ENCODE peak calls at places on chromosome 5, in nine cellular contexts. One of them, this sample, is unnamed.

GRCh38 chr5:95471922-95472321 is 80.8 kb downstream of the FAM81B start:
- DNase-seq in NCI-H774: no peak
- DNase-seq in prostate gland: no peak
- DNase-seq in CD8-positive, alpha-beta memory T cell: no peak
- DNase-seq in GM23248: peak
- DNase-seq in NCI-H1092: no peak
- DNase-seq in activated T-cell treated with anti-CD3 and anti-CD28 coated beads for 1 hour: no peak
- DNase-seq in AG10803: peak
- DNase-seq in stimulated activated naive CD8-positive, alpha-beta T cell treated with anti-CD3 and anti-CD28 coated beads, Interleukin-15, amount 100 ng/mL, for 72 hours: no peak
- DNase-seq in this sample: no peak

GRCh38 chr5:109191153-109191558 is 218.6 kb downstream of the PJA2 start:
- DNase-seq in NCI-H774: peak
- DNase-seq in prostate gland: no peak
- DNase-seq in CD8-positive, alpha-beta memory T cell: no peak
- DNase-seq in GM23248: peak
- DNase-seq in NCI-H1092: no peak
- DNase-seq in activated T-cell treated with anti-CD3 and anti-CD28 coated beads for 1 hour: no peak
- DNase-seq in AG10803: peak
- DNase-seq in stimulated activated naive CD8-positive, alpha-beta T cell treated with anti-CD3 and anti-CD28 coated beads, Interleukin-15, amount 100 ng/mL, for 72 hours: no peak
- DNase-seq in this sample: no peak

GRCh38 chr5:109857405-109858031 is 167.8 kb downstream of the MAN2A1 start:
- DNase-seq in NCI-H774: peak
- DNase-seq in prostate gland: no peak
- DNase-seq in CD8-positive, alpha-beta memory T cell: peak
- DNase-seq in GM23248: no peak
- DNase-seq in NCI-H1092: no peak
- DNase-seq in activated T-cell treated with anti-CD3 and anti-CD28 coated beads for 1 hour: no peak
- DNase-seq in AG10803: no peak
- DNase-seq in stimulated activated naive CD8-positive, alpha-beta T cell treated with anti-CD3 and anti-CD28 coated beads, Interleukin-15, amount 100 ng/mL, for 72 hours: no peak
- DNase-seq in this sample: no peak

GRCh38 chr5:77076961-77077820 is 9.9 kb downstream of the ZBED3 start:
- DNase-seq in NCI-H774: peak
- DNase-seq in prostate gland: peak
- DNase-seq in CD8-positive, alpha-beta memory T cell: peak
- DNase-seq in GM23248: peak
- DNase-seq in NCI-H1092: no peak
- DNase-seq in activated T-cell treated with anti-CD3 and anti-CD28 coated beads for 1 hour: peak
- DNase-seq in AG10803: peak
- DNase-seq in stimulated activated naive CD8-positive, alpha-beta T cell treated with anti-CD3 and anti-CD28 coated beads, Interleukin-15, amount 100 ng/mL, for 72 hours: peak
- DNase-seq in this sample: peak

GRCh38 chr5:176673651-176674583 is 26.6 kb downstream of the TSPAN17 start:
- DNase-seq in NCI-H774: no peak
- DNase-seq in prostate gland: no peak
- DNase-seq in CD8-positive, alpha-beta memory T cell: no peak
- DNase-seq in GM23248: no peak
- DNase-seq in NCI-H1092: no peak
- DNase-seq in activated T-cell treated with anti-CD3 and anti-CD28 coated beads for 1 hour: no peak
- DNase-seq in AG10803: no peak
- DNase-seq in stimulated activated naive CD8-positive, alpha-beta T cell treated with anti-CD3 and anti-CD28 coated beads, Interleukin-15, amount 100 ng/mL, for 72 hours: no peak
- DNase-seq in this sample: no peak

GRCh38 chr5:6086871-6087270 is 291.5 kb downstream of the MED10 start:
- DNase-seq in NCI-H774: no peak
- DNase-seq in prostate gland: no peak
- DNase-seq in CD8-positive, alpha-beta memory T cell: no peak
- DNase-seq in GM23248: no peak
- DNase-seq in NCI-H1092: no peak
- DNase-seq in activated T-cell treated with anti-CD3 and anti-CD28 coated beads for 1 hour: no peak
- DNase-seq in AG10803: no peak
- DNase-seq in stimulated activated naive CD8-positive, alpha-beta T cell treated with anti-CD3 and anti-CD28 coated beads, Interleukin-15, amount 100 ng/mL, for 72 hours: no peak
- DNase-seq in this sample: no peak

GRCh38 chr5:55441107-55441771 is 93.5 kb downstream of the PLPP1 start:
- DNase-seq in NCI-H774: no peak
- DNase-seq in prostate gland: no peak
- DNase-seq in CD8-positive, alpha-beta memory T cell: no peak
- DNase-seq in GM23248: peak
- DNase-seq in NCI-H1092: no peak
- DNase-seq in activated T-cell treated with anti-CD3 and anti-CD28 coated beads for 1 hour: no peak
- DNase-seq in AG10803: peak
- DNase-seq in stimulated activated naive CD8-positive, alpha-beta T cell treated with anti-CD3 and anti-CD28 coated beads, Interleukin-15, amount 100 ng/mL, for 72 hours: no peak
- DNase-seq in this sample: no peak

GRCh38 chr5:57666582-57666981 is 184.0 kb upstream of the ACTBL2 start:
- DNase-seq in NCI-H774: no peak
- DNase-seq in prostate gland: no peak
- DNase-seq in CD8-positive, alpha-beta memory T cell: no peak
- DNase-seq in GM23248: no peak
- DNase-seq in NCI-H1092: no peak
- DNase-seq in activated T-cell treated with anti-CD3 and anti-CD28 coated beads for 1 hour: no peak
- DNase-seq in AG10803: no peak
- DNase-seq in stimulated activated naive CD8-positive, alpha-beta T cell treated with anti-CD3 and anti-CD28 coated beads, Interleukin-15, amount 100 ng/mL, for 72 hours: no peak
- DNase-seq in this sample: no peak

GRCh38 chr5:166073921-166074838 is 2217.3 kb upstream of the WWC1 start:
- DNase-seq in NCI-H774: no peak
- DNase-seq in prostate gland: no peak
- DNase-seq in CD8-positive, alpha-beta memory T cell: no peak
- DNase-seq in GM23248: no peak
- DNase-seq in NCI-H1092: no peak
- DNase-seq in activated T-cell treated with anti-CD3 and anti-CD28 coated beads for 1 hour: no peak
- DNase-seq in AG10803: no peak
- DNase-seq in stimulated activated naive CD8-positive, alpha-beta T cell treated with anti-CD3 and anti-CD28 coated beads, Interleukin-15, amount 100 ng/mL, for 72 hours: no peak
- DNase-seq in this sample: no peak

GRCh38 chr5:54243483-54244080 is 66.8 kb downstream of the ARL15 start:
- DNase-seq in NCI-H774: peak
- DNase-seq in prostate gland: no peak
- DNase-seq in CD8-positive, alpha-beta memory T cell: no peak
- DNase-seq in GM23248: peak
- DNase-seq in NCI-H1092: peak
- DNase-seq in activated T-cell treated with anti-CD3 and anti-CD28 coated beads for 1 hour: no peak
- DNase-seq in AG10803: peak
- DNase-seq in stimulated activated naive CD8-positive, alpha-beta T cell treated with anti-CD3 and anti-CD28 coated beads, Interleukin-15, amount 100 ng/mL, for 72 hours: peak
- DNase-seq in this sample: no peak

GRCh38 chr5:156883316-156883875 is 33.3 kb downstream of the PPP1R2B start:
- DNase-seq in NCI-H774: no peak
- DNase-seq in prostate gland: no peak
- DNase-seq in CD8-positive, alpha-beta memory T cell: no peak
- DNase-seq in GM23248: no peak
- DNase-seq in NCI-H1092: no peak
- DNase-seq in activated T-cell treated with anti-CD3 and anti-CD28 coated beads for 1 hour: no peak
- DNase-seq in AG10803: no peak
- DNase-seq in stimulated activated naive CD8-positive, alpha-beta T cell treated with anti-CD3 and anti-CD28 coated beads, Interleukin-15, amount 100 ng/mL, for 72 hours: no peak
- DNase-seq in this sample: no peak

GRCh38 chr5:143491644-143492043 is 88.2 kb upstream of the NR3C1 start:
- DNase-seq in NCI-H774: no peak
- DNase-seq in prostate gland: no peak
- DNase-seq in CD8-positive, alpha-beta memory T cell: no peak
- DNase-seq in GM23248: peak
- DNase-seq in NCI-H1092: no peak
- DNase-seq in activated T-cell treated with anti-CD3 and anti-CD28 coated beads for 1 hour: no peak
- DNase-seq in AG10803: peak
- DNase-seq in stimulated activated naive CD8-positive, alpha-beta T cell treated with anti-CD3 and anti-CD28 coated beads, Interleukin-15, amount 100 ng/mL, for 72 hours: no peak
- DNase-seq in this sample: no peak

GRCh38 chr5:126544087-126544740 is 50.8 kb downstream of the ALDH7A1 start:
- DNase-seq in NCI-H774: no peak
- DNase-seq in prostate gland: no peak
- DNase-seq in CD8-positive, alpha-beta memory T cell: no peak
- DNase-seq in GM23248: peak
- DNase-seq in NCI-H1092: no peak
- DNase-seq in activated T-cell treated with anti-CD3 and anti-CD28 coated beads for 1 hour: no peak
- DNase-seq in AG10803: peak
- DNase-seq in stimulated activated naive CD8-positive, alpha-beta T cell treated with anti-CD3 and anti-CD28 coated beads, Interleukin-15, amount 100 ng/mL, for 72 hours: peak
- DNase-seq in this sample: no peak

GRCh38 chr5:98940586-98940985 is 11.8 kb upstream of the CHD1 start:
- DNase-seq in NCI-H774: no peak
- DNase-seq in prostate gland: no peak
- DNase-seq in CD8-positive, alpha-beta memory T cell: no peak
- DNase-seq in GM23248: peak
- DNase-seq in NCI-H1092: no peak
- DNase-seq in activated T-cell treated with anti-CD3 and anti-CD28 coated beads for 1 hour: no peak
- DNase-seq in AG10803: peak
- DNase-seq in stimulated activated naive CD8-positive, alpha-beta T cell treated with anti-CD3 and anti-CD28 coated beads, Interleukin-15, amount 100 ng/mL, for 72 hours: no peak
- DNase-seq in this sample: no peak